ENCODE peak calls at places on chromosomes 6 and 20, in five cellular contexts. B is fibroblast of lung, M is astrocyte of the cerebellum, R is keratinocyte, K is cardiac muscle cell. I is an unnamed sample.

GRCh38 chr6:17869010-17869752 is 118.3 kb downstream of the KIF13A start:
- DNase-seq in B (peak), M (no peak), R (peak), K (no peak), I (no peak)

GRCh38 chr20:47502801-47503239 is 1.1 kb downstream of the NCOA3 start:
- DNase-seq in B (peak), M (peak), R (no peak), K (peak), I (no peak)

GRCh38 chr6:113414511-113414910 is 442.6 kb upstream of the MARCKS start:
- DNase-seq in B (peak), M (peak), R (no peak), K (peak), I (no peak)

GRCh38 chr20:23264545-23264944 is 86.0 kb upstream of the NXT1 start:
- DNase-seq in B (no peak), M (no peak), R (no peak), K (no peak), I (no peak)

GRCh38 chr6:93407186-93407585 is 12.2 kb downstream of the EPHA7 start:
- DNase-seq in B (peak), M (peak), R (no peak), K (peak), I (no peak)

GRCh38 chr6:71463061-71463460 is 174.4 kb downstream of the OGFRL1 start:
- DNase-seq in B (peak), M (no peak), R (no peak), K (peak), I (no peak)

GRCh38 chr6:70547905-70548304 is 18.8 kb upstream of the SDHAF4 start:
- DNase-seq in B (no peak), M (no peak), R (no peak), K (no peak), I (no peak)

GRCh38 chr6:137969874-137970273 is 102.8 kb downstream of the TNFAIP3 start:
- DNase-seq in B (no peak), M (no peak), R (no peak), K (no peak), I (no peak)

GRCh38 chr6:30726506-30727413 is 6.6 kb downstream of the TUBB start:
- DNase-seq in B (no peak), M (no peak), R (no peak), K (no peak), I (no peak)

GRCh38 chr6:90131614-90132423 is 164.8 kb downstream of the BACH2 start:
- DNase-seq in B (peak), M (peak), R (no peak), K (peak), I (no peak)

GRCh38 chr6:170212051-170212756 is 78.7 kb downstream of the DLL1 start:
- DNase-seq in B (no peak), M (no peak), R (no peak), K (no peak), I (no peak)

GRCh38 chr6:20845592-20845991 is 311.3 kb downstream of the CDKAL1 start:
- DNase-seq in B (peak), M (no peak), R (no peak), K (no peak), I (no peak)

GRCh38 chr6:26196846-26197683 is 109.8 kb downstream of the HFE start:
- DNase-seq in B (peak), M (peak), R (no peak), K (peak), I (no peak)

GRCh38 chr6:113903666-113904330 is 46.7 kb downstream of the MARCKS start:
- DNase-seq in B (peak), M (no peak), R (no peak), K (peak), I (peak)

GRCh38 chr6:163461696-163462095 is 47.2 kb downstream of the QKI start:
- DNase-seq in B (no peak), M (no peak), R (no peak), K (no peak), I (no peak)

GRCh38 chr6:62923728-62924127 is 287.5 kb upstream of the FKBP1C start:
- DNase-seq in B (no peak), M (no peak), R (no peak), K (no peak), I (no peak)

GRCh38 chr6:25685896-25686295 is 33.9 kb downstream of the SCGN start:
- DNase-seq in B (no peak), M (no peak), R (no peak), K (no peak), I (no peak)

GRCh38 chr6:156840606-156841005 is 63.4 kb downstream of the ARID1B start:
- DNase-seq in B (no peak), M (no peak), R (no peak), K (no peak), I (no peak)

DNA sequence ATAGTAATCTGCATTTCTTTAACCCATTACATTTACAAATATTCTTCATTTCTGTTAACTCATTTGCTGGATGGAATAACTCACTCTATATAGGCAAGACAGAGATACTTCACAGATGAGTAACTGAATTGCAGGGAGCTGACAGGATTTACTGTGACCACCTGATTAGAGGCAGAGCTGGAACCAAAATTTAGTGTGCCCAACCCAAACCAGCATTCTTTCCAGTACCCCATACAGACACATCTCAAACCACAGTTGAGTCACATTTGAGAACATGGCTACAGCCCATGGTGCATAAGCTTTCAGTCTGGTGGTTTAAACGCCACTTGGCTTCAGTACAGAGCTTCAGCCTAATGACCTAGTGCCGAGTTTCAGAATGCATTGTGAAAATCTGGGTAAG is 138.4 kb upstream of the TENT5A start:
- DNase-seq in B (peak), M (peak), R (no peak), K (peak), I (no peak)
- H3K4me3 ChIP-seq in B (no peak), M (no peak), R (no peak), K (no peak), I (no peak)

GRCh38 chr20:35181731-35182130 is 9.9 kb downstream of the PROCR start:
- DNase-seq in B (peak), M (peak), R (no peak), K (no peak), I (no peak)
- H3K4me3 ChIP-seq in B (no peak), M (no peak), R (no peak), K (no peak), I (no peak)

GRCh38 chr20:41862476-41862875 is 244.3 kb upstream of the CHD6 start:
- DNase-seq in B (no peak), M (no peak), R (no peak), K (no peak), I (no peak)
- H3K4me3 ChIP-seq in B (no peak), M (no peak), R (no peak), K (no peak), I (no peak)

GRCh38 chr20:38930242-38930569 is 4.0 kb downstream of the FAM83D start:
- DNase-seq in B (no peak), M (no peak), R (no peak), K (no peak), I (no peak)

GRCh38 chr20:38931984-38932383 is 5.8 kb downstream of the FAM83D start:
- DNase-seq in B (no peak), M (no peak), R (no peak), K (no peak), I (no peak)

GRCh38 chr20:38935285-38935684 is 9.1 kb downstream of the FAM83D start:
- DNase-seq in B (no peak), M (no peak), R (no peak), K (peak), I (no peak)

GRCh38 chr20:38934530-38934929 is 8.3 kb downstream of the FAM83D start:
- DNase-seq in B (no peak), M (no peak), R (no peak), K (no peak), I (no peak)

GRCh38 chr20:38932457-38933120 is 6.4 kb downstream of the FAM83D start:
- DNase-seq in B (peak), M (peak), R (no peak), K (peak), I (no peak)
- H3K4me3 ChIP-seq in B (no peak), M (no peak), R (no peak), K (no peak), I (no peak)

GRCh38 chr6:118787746-118788419 is 106.1 kb upstream of the ASF1A start:
- DNase-seq in B (no peak), M (no peak), R (no peak), K (peak), I (no peak)

GRCh38 chr6:118784641-118785164 is 109.2 kb upstream of the ASF1A start:
- DNase-seq in B (no peak), M (no peak), R (no peak), K (peak), I (no peak)

GRCh38 chr6:118788702-118789101 is 105.2 kb upstream of the ASF1A start:
- DNase-seq in B (no peak), M (no peak), R (no peak), K (no peak), I (no peak)

GRCh38 chr6:118785601-118786000 is 108.4 kb upstream of the ASF1A start:
- DNase-seq in B (no peak), M (no peak), R (no peak), K (no peak), I (no peak)

DNA sequence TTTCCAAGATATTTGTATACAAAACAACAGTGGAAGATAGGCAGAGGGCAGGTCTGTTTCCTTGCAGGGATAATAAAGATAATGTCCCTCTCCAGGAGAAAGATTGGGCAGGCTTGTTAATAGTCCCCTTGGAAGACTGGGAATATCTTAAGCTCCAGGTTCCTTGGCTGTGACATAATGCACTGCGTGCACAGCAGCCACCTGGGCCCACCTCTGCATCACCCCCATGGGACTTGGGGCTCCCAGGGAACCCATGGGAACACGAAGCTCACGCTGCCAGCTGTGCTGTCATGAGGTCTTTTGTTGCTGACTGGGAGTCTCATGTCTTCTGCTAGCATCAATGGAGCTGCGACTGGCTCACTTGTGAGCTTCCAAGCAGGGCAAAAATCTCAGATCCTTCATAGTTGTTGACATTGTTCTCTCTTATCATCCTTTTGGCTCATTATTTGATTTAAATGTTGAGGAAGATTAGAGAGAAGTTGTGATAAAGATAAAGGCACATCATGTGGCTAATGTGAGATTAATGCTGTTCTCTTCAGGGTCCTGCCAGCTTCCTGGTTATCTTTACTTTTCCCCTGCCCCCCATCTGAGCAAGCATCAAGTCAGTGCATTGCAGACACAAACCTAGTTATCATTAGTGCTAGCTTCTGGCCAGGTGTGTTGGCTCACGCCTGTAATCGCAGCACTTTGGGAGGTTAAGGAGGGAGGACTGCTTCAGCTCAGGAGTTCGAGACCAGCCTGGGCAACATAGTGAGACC is 107.1 kb upstream of the ASF1A start:
- DNase-seq in B (no peak), M (no peak), R (no peak), K (no peak), I (no peak)
- H3K4me3 ChIP-seq in B (no peak), M (no peak), R (no peak), K (no peak), I (no peak)